ENCODE peak calls at places on chromosome 6, in four cellular contexts. One of them, this sample, is unnamed.

GRCh38 chr6:156618600-156619205 is 158.5 kb upstream of the ARID1B start:
- DNase-seq in activated T-cell treated with anti-CD3 and anti-CD28 coated beads for 1 hour: no peak
- DNase-seq in IMR-90: no peak
- DNase-seq in choroid plexus epithelial cell: peak; percentile 12
- DNase-seq in this sample: no peak

GRCh38 chr6:135067891-135068290 is 13.3 kb upstream of the HBS1L start:
- DNase-seq in IMR-90: no peak
- DNase-seq in choroid plexus epithelial cell: no peak
- DNase-seq in activated T-cell treated with anti-CD3 and anti-CD28 coated beads for 1 hour: no peak
- DNase-seq in this sample: no peak

GRCh38 chr6:38337819-38338465 is 301.8 kb downstream of the BTBD9 start:
- DNase-seq in activated T-cell treated with anti-CD3 and anti-CD28 coated beads for 1 hour: no peak
- DNase-seq in IMR-90: peak; percentile 88
- DNase-seq in choroid plexus epithelial cell: peak; percentile 84
- DNase-seq in this sample: peak; percentile 83

GRCh38 chr6:33885121-33886057 is 81.6 kb upstream of the MLN start:
- DNase-seq in activated T-cell treated with anti-CD3 and anti-CD28 coated beads for 1 hour: no peak
- DNase-seq in IMR-90: peak; percentile 25
- DNase-seq in choroid plexus epithelial cell: no peak
- DNase-seq in this sample: peak; percentile 73

GRCh38 chr6:2534406-2535139 is 216.1 kb downstream of the MYLK4 start:
- DNase-seq in IMR-90: no peak
- DNase-seq in choroid plexus epithelial cell: peak; percentile 82
- DNase-seq in activated T-cell treated with anti-CD3 and anti-CD28 coated beads for 1 hour: no peak
- DNase-seq in this sample: no peak

GRCh38 chr6:33752139-33753015 is 5.7 kb upstream of the IP6K3 start:
- DNase-seq in IMR-90: no peak
- DNase-seq in choroid plexus epithelial cell: no peak
- DNase-seq in activated T-cell treated with anti-CD3 and anti-CD28 coated beads for 1 hour: no peak
- DNase-seq in this sample: no peak

GRCh38 chr6:11496152-11497060 is 41.1 kb upstream of the TMEM170B start:
- DNase-seq in IMR-90: peak; percentile 84
- DNase-seq in activated T-cell treated with anti-CD3 and anti-CD28 coated beads for 1 hour: peak; percentile 55
- DNase-seq in choroid plexus epithelial cell: peak; percentile 94
- DNase-seq in this sample: peak; percentile 87

GRCh38 chr6:37316071-37316470 is 37.7 kb upstream of the RNF8 start:
- DNase-seq in activated T-cell treated with anti-CD3 and anti-CD28 coated beads for 1 hour: no peak
- DNase-seq in IMR-90: no peak
- DNase-seq in choroid plexus epithelial cell: no peak
- DNase-seq in this sample: no peak

GRCh38 chr6:134822920-134823430 is 126.9 kb downstream of the ALDH8A1 start:
- DNase-seq in activated T-cell treated with anti-CD3 and anti-CD28 coated beads for 1 hour: no peak
- DNase-seq in choroid plexus epithelial cell: peak; percentile 92
- DNase-seq in IMR-90: peak; percentile 90
- DNase-seq in this sample: peak; percentile 88

GRCh38 chr6:62390413-62390812 is 104.4 kb upstream of the KHDRBS2 start:
- DNase-seq in activated T-cell treated with anti-CD3 and anti-CD28 coated beads for 1 hour: no peak
- DNase-seq in IMR-90: no peak
- DNase-seq in choroid plexus epithelial cell: no peak
- DNase-seq in this sample: no peak

GRCh38 chr6:42113929-42114636 is 28.3 kb downstream of the C6orf132 start:
- DNase-seq in IMR-90: peak; percentile 45
- DNase-seq in activated T-cell treated with anti-CD3 and anti-CD28 coated beads for 1 hour: no peak
- DNase-seq in choroid plexus epithelial cell: peak; percentile 50
- DNase-seq in this sample: peak; percentile 22

GRCh38 chr6:135880066-135880972 is 28.8 kb downstream of the PDE7B start:
- DNase-seq in choroid plexus epithelial cell: peak; percentile 91
- DNase-seq in activated T-cell treated with anti-CD3 and anti-CD28 coated beads for 1 hour: peak; percentile 19
- DNase-seq in IMR-90: peak; percentile 76
- DNase-seq in this sample: peak; percentile 87

GRCh38 chr6:3534599-3534998 is 77.7 kb upstream of the SLC22A23 start:
- DNase-seq in activated T-cell treated with anti-CD3 and anti-CD28 coated beads for 1 hour: no peak
- DNase-seq in IMR-90: peak; percentile 79
- DNase-seq in choroid plexus epithelial cell: peak; percentile 60
- DNase-seq in this sample: no peak

GRCh38 chr6:166554316-166554715 is 32.2 kb downstream of the RAMACL start:
- DNase-seq in choroid plexus epithelial cell: no peak
- DNase-seq in activated T-cell treated with anti-CD3 and anti-CD28 coated beads for 1 hour: no peak
- DNase-seq in IMR-90: peak; percentile 59
- DNase-seq in this sample: peak; percentile 52

GRCh38 chr6:14354919-14355572 is 237.5 kb downstream of the CD83 start:
- DNase-seq in IMR-90: peak; percentile 88
- DNase-seq in activated T-cell treated with anti-CD3 and anti-CD28 coated beads for 1 hour: no peak
- DNase-seq in choroid plexus epithelial cell: peak; percentile 84
- DNase-seq in this sample: peak; percentile 65

GRCh38 chr6:39218868-39219567 is 10.3 kb downstream of the KCNK5 start:
- DNase-seq in choroid plexus epithelial cell: peak; percentile 14
- DNase-seq in IMR-90: no peak
- DNase-seq in activated T-cell treated with anti-CD3 and anti-CD28 coated beads for 1 hour: no peak
- DNase-seq in this sample: no peak

GRCh38 chr6:75458895-75459294 is 34.7 kb downstream of the FILIP1 start:
- DNase-seq in IMR-90: peak; percentile 71
- DNase-seq in activated T-cell treated with anti-CD3 and anti-CD28 coated beads for 1 hour: no peak
- DNase-seq in choroid plexus epithelial cell: peak; percentile 91
- DNase-seq in this sample: no peak

GRCh38 chr6:32439708-32440214 is at the start of gene HLA-DRA:
- DNase-seq in choroid plexus epithelial cell: peak; percentile 64
- DNase-seq in IMR-90: peak; percentile 33
- DNase-seq in activated T-cell treated with anti-CD3 and anti-CD28 coated beads for 1 hour: no peak
- DNase-seq in this sample: peak; percentile 54

GRCh38 chr6:151576658-151577057 is 82.8 kb downstream of the CCDC170 start:
- DNase-seq in choroid plexus epithelial cell: no peak
- DNase-seq in activated T-cell treated with anti-CD3 and anti-CD28 coated beads for 1 hour: no peak
- DNase-seq in IMR-90: no peak
- DNase-seq in this sample: no peak

GRCh38 chr6:5950448-5950847 is 56.3 kb downstream of the NRN1 start:
- DNase-seq in choroid plexus epithelial cell: no peak
- DNase-seq in activated T-cell treated with anti-CD3 and anti-CD28 coated beads for 1 hour: no peak
- DNase-seq in IMR-90: no peak
- DNase-seq in this sample: no peak

This sample was measured in mesenchymal stem cell.